ENCODE peak calls at places on chromosomes 1 and 21, in seven cellular contexts. One of them, this sample, is unnamed.

GRCh38 chr1:150615346-150616201 is 13.8 kb downstream of the ENSA start:
- DNase-seq in CD4-positive, alpha-beta T cell: no peak
- DNase-seq in neuronal stem cell: no peak
- DNase-seq in left ventricle myocardium inferior: no peak
- DNase-seq in pancreas: no peak
- DNase-seq in fibroblast of lung: no peak
- DNase-seq in hepatocyte: no peak
- DNase-seq in this sample: no peak

GRCh38 chr1:201608635-201609395 is 69.9 kb downstream of the NAV1 start:
- DNase-seq in neuronal stem cell: no peak
- DNase-seq in hepatocyte: no peak
- DNase-seq in pancreas: no peak
- DNase-seq in CD4-positive, alpha-beta T cell: no peak
- DNase-seq in left ventricle myocardium inferior: peak; percentile 42
- DNase-seq in fibroblast of lung: peak; percentile 39
- DNase-seq in this sample: no peak

GRCh38 chr1:115088115-115088794 is 1.0 kb downstream of the TSPAN2 start:
- DNase-seq in CD4-positive, alpha-beta T cell: no peak
- DNase-seq in hepatocyte: no peak
- DNase-seq in fibroblast of lung: no peak
- DNase-seq in left ventricle myocardium inferior: no peak
- DNase-seq in pancreas: no peak
- DNase-seq in neuronal stem cell: no peak
- DNase-seq in this sample: no peak

GRCh38 chr1:10833630-10834557 is 37.4 kb upstream of the CASZ1 start:
- DNase-seq in neuronal stem cell: no peak
- DNase-seq in pancreas: no peak
- DNase-seq in CD4-positive, alpha-beta T cell: no peak
- DNase-seq in fibroblast of lung: no peak
- DNase-seq in left ventricle myocardium inferior: no peak
- DNase-seq in hepatocyte: no peak
- DNase-seq in this sample: no peak

GRCh38 chr1:31879981-31880608 is 58.1 kb downstream of the PTP4A2 start:
- DNase-seq in hepatocyte: peak; percentile 13
- DNase-seq in neuronal stem cell: no peak
- DNase-seq in CD4-positive, alpha-beta T cell: no peak
- DNase-seq in left ventricle myocardium inferior: no peak
- DNase-seq in pancreas: no peak
- DNase-seq in fibroblast of lung: no peak
- DNase-seq in this sample: no peak

GRCh38 chr1:180623579-180624347 is 8.1 kb upstream of the XPR1 start:
- DNase-seq in hepatocyte: peak; percentile 62
- DNase-seq in left ventricle myocardium inferior: no peak
- DNase-seq in CD4-positive, alpha-beta T cell: no peak
- DNase-seq in pancreas: no peak
- DNase-seq in fibroblast of lung: peak; percentile 54
- DNase-seq in neuronal stem cell: no peak
- DNase-seq in this sample: no peak

GRCh38 chr21:44399151-44399954 is 45.9 kb downstream of the TRPM2 start:
- DNase-seq in CD4-positive, alpha-beta T cell: no peak
- DNase-seq in left ventricle myocardium inferior: no peak
- DNase-seq in pancreas: peak; percentile 39
- DNase-seq in neuronal stem cell: no peak
- DNase-seq in fibroblast of lung: no peak
- DNase-seq in hepatocyte: peak; percentile 2
- DNase-seq in this sample: no peak

GRCh38 chr1:83083589-83084224 is 915.2 kb downstream of the TTLL7 start:
- DNase-seq in neuronal stem cell: no peak
- DNase-seq in pancreas: no peak
- DNase-seq in CD4-positive, alpha-beta T cell: no peak
- DNase-seq in fibroblast of lung: no peak
- DNase-seq in left ventricle myocardium inferior: no peak
- DNase-seq in hepatocyte: no peak
- DNase-seq in this sample: no peak

GRCh38 chr1:225655509-225656258 is 2.8 kb upstream of the ENAH start:
- DNase-seq in left ventricle myocardium inferior: peak; percentile 29
- DNase-seq in fibroblast of lung: peak; percentile 99
- DNase-seq in pancreas: no peak
- DNase-seq in neuronal stem cell: no peak
- DNase-seq in CD4-positive, alpha-beta T cell: no peak
- DNase-seq in hepatocyte: peak; percentile 79
- DNase-seq in this sample: no peak

GRCh38 chr1:21935891-21936365 is 1.2 kb downstream of the HSPG2 start:
- DNase-seq in pancreas: no peak
- DNase-seq in left ventricle myocardium inferior: no peak
- DNase-seq in hepatocyte: peak; percentile 81
- DNase-seq in neuronal stem cell: no peak
- DNase-seq in fibroblast of lung: no peak
- DNase-seq in CD4-positive, alpha-beta T cell: no peak
- DNase-seq in this sample: no peak

GRCh38 chr1:39507230-39507928 is 15.9 kb downstream of the BMP8A start:
- DNase-seq in pancreas: no peak
- DNase-seq in neuronal stem cell: no peak
- DNase-seq in fibroblast of lung: no peak
- DNase-seq in CD4-positive, alpha-beta T cell: no peak
- DNase-seq in left ventricle myocardium inferior: no peak
- DNase-seq in hepatocyte: no peak
- DNase-seq in this sample: no peak

GRCh38 chr1:89633745-89634625 is 1.1 kb downstream of the LRRC8C start:
- DNase-seq in left ventricle myocardium inferior: no peak
- DNase-seq in pancreas: no peak
- DNase-seq in CD4-positive, alpha-beta T cell: no peak
- DNase-seq in neuronal stem cell: peak; percentile 6
- DNase-seq in hepatocyte: peak; percentile 25
- DNase-seq in fibroblast of lung: peak; percentile 51
- DNase-seq in this sample: no peak

GRCh38 chr1:232664844-232665777 is 35.2 kb upstream of the SIPA1L2 start:
- DNase-seq in neuronal stem cell: no peak
- DNase-seq in CD4-positive, alpha-beta T cell: no peak
- DNase-seq in fibroblast of lung: no peak
- DNase-seq in pancreas: no peak
- DNase-seq in hepatocyte: no peak
- DNase-seq in left ventricle myocardium inferior: no peak
- DNase-seq in this sample: no peak

GRCh38 chr1:203238535-203238934 is 9.1 kb upstream of the CHIT1 start:
- DNase-seq in left ventricle myocardium inferior: no peak
- DNase-seq in fibroblast of lung: no peak
- DNase-seq in hepatocyte: no peak
- DNase-seq in pancreas: no peak
- DNase-seq in CD4-positive, alpha-beta T cell: no peak
- DNase-seq in neuronal stem cell: no peak
- DNase-seq in this sample: no peak

GRCh38 chr1:7047866-7048265 is 262.6 kb downstream of the CAMTA1 start:
- DNase-seq in fibroblast of lung: no peak
- DNase-seq in pancreas: no peak
- DNase-seq in left ventricle myocardium inferior: no peak
- DNase-seq in hepatocyte: no peak
- DNase-seq in CD4-positive, alpha-beta T cell: no peak
- DNase-seq in neuronal stem cell: no peak
- DNase-seq in this sample: no peak

GRCh38 chr1:202501281-202501680 is 152.8 kb downstream of the PPP1R12B start:
- DNase-seq in hepatocyte: peak; percentile 23
- DNase-seq in pancreas: no peak
- DNase-seq in neuronal stem cell: peak; percentile 8
- DNase-seq in fibroblast of lung: peak; percentile 64
- DNase-seq in CD4-positive, alpha-beta T cell: no peak
- DNase-seq in left ventricle myocardium inferior: no peak
- DNase-seq in this sample: no peak

GRCh38 chr1:27872059-27872801 is at the start of gene THEMIS2:
- DNase-seq in pancreas: peak; percentile 85
- DNase-seq in CD4-positive, alpha-beta T cell: peak; percentile 74
- DNase-seq in neuronal stem cell: peak; percentile 58
- DNase-seq in hepatocyte: peak; percentile 63
- DNase-seq in fibroblast of lung: peak; percentile 39
- DNase-seq in left ventricle myocardium inferior: peak; percentile 75
- DNase-seq in this sample: peak; percentile 79

GRCh38 chr1:230864441-230864840 is 3.9 kb downstream of the C1orf198 start:
- DNase-seq in neuronal stem cell: no peak
- DNase-seq in hepatocyte: no peak
- DNase-seq in CD4-positive, alpha-beta T cell: no peak
- DNase-seq in pancreas: no peak
- DNase-seq in left ventricle myocardium inferior: no peak
- DNase-seq in fibroblast of lung: no peak
- DNase-seq in this sample: no peak

GRCh38 chr1:54490361-54491248 is 57.4 kb upstream of the ACOT11 start:
- DNase-seq in neuronal stem cell: no peak
- DNase-seq in fibroblast of lung: no peak
- DNase-seq in left ventricle myocardium inferior: peak; percentile 32
- DNase-seq in hepatocyte: peak; percentile 79
- DNase-seq in pancreas: no peak
- DNase-seq in CD4-positive, alpha-beta T cell: no peak
- DNase-seq in this sample: no peak

GRCh38 chr1:224433041-224433670 is 1.4 kb downstream of the WDR26 start:
- DNase-seq in left ventricle myocardium inferior: no peak
- DNase-seq in hepatocyte: peak; percentile 15
- DNase-seq in CD4-positive, alpha-beta T cell: no peak
- DNase-seq in fibroblast of lung: no peak
- DNase-seq in neuronal stem cell: peak; percentile 18
- DNase-seq in pancreas: no peak
- DNase-seq in this sample: peak; percentile 78

GRCh38 chr21:9753943-9754342 is 767.4 kb upstream of the TPTE start:
- DNase-seq in left ventricle myocardium inferior: no peak
- DNase-seq in pancreas: no peak
- DNase-seq in fibroblast of lung: no peak
- DNase-seq in neuronal stem cell: no peak
- DNase-seq in CD4-positive, alpha-beta T cell: no peak
- DNase-seq in hepatocyte: no peak
- DNase-seq in this sample: no peak

GRCh38 chr21:9755611-9756010 is 765.8 kb upstream of the TPTE start:
- DNase-seq in CD4-positive, alpha-beta T cell: no peak
- DNase-seq in pancreas: no peak
- DNase-seq in fibroblast of lung: no peak
- DNase-seq in left ventricle myocardium inferior: no peak
- DNase-seq in neuronal stem cell: no peak
- DNase-seq in hepatocyte: no peak
- DNase-seq in this sample: no peak

DNA sequence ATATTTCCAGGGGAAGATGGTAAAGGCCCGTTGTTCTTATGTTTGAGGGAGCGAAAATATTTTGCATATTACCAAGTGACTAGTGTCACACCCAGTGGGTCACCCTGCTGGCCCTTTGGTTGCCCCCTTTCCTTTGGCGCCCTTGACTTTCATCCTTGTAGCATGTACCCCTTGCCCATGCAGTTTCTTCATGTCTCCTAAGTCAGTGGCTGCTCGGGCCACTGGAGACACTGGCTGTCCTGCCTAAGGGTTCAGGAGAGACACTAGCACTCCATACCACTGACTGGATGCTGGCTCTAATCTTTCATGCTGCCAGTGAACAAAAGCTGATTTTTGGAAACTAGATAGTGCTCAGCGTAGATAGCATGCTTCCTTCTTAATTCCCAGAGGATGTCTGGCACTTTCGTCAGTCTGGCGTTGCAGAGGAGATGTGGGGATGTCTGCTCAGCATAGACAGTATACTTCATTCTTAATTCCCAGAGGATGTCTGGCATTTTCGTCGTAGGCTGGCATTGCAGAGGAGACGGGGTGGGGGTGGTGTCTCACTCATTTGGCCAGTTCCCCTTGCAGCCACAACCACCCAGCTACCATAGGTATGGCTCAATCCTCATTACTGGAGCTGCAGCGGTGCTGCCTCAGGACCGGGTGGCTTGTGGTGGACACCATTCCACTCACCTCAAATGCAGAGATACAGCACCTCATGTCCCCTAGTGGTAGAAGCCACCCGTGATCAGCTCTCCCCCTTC is 770.9 kb upstream of the TPTE start:
- DNase-seq in hepatocyte: no peak
- DNase-seq in neuronal stem cell: no peak
- DNase-seq in pancreas: no peak
- DNase-seq in CD4-positive, alpha-beta T cell: no peak
- DNase-seq in left ventricle myocardium inferior: no peak
- DNase-seq in fibroblast of lung: no peak
- DNase-seq in this sample: no peak
- H3K9me3 ChIP-seq in hepatocyte: peaks cover 22% of the 10 kb centered on the region
- H3K9me3 ChIP-seq in neuronal stem cell: no peaks in the 10 kb centered on the region
- H3K9me3 ChIP-seq in pancreas: no peaks in the 10 kb centered on the region
- H3K9me3 ChIP-seq in CD4-positive, alpha-beta T cell: peaks cover 17% of the 10 kb centered on the region
- H3K9me3 ChIP-seq in left ventricle myocardium inferior: no peaks in the 10 kb centered on the region
- H3K9me3 ChIP-seq in fibroblast of lung: no peaks in the 10 kb centered on the region
- H3K9me3 ChIP-seq in this sample: peaks cover 59% of the 10 kb centered on the region

GRCh38 chr1:65176571-65176970 is 28.6 kb downstream of the AK4 start:
- DNase-seq in left ventricle myocardium inferior: no peak
- DNase-seq in pancreas: no peak
- DNase-seq in neuronal stem cell: no peak
- DNase-seq in hepatocyte: no peak
- DNase-seq in fibroblast of lung: no peak
- DNase-seq in CD4-positive, alpha-beta T cell: no peak
- DNase-seq in this sample: no peak
- H3K27ac ChIP-seq in left ventricle myocardium inferior: peak overlapping the region; percentile 93
- H3K27ac ChIP-seq in pancreas: no peak overlapping the region
- H3K27ac ChIP-seq in neuronal stem cell: no peak overlapping the region
- H3K27ac ChIP-seq in hepatocyte: no peak overlapping the region
- H3K27ac ChIP-seq in fibroblast of lung: no peak overlapping the region
- H3K27ac ChIP-seq in CD4-positive, alpha-beta T cell: no peak overlapping the region
- H3K27ac ChIP-seq in this sample: no peak overlapping the region

DNA sequence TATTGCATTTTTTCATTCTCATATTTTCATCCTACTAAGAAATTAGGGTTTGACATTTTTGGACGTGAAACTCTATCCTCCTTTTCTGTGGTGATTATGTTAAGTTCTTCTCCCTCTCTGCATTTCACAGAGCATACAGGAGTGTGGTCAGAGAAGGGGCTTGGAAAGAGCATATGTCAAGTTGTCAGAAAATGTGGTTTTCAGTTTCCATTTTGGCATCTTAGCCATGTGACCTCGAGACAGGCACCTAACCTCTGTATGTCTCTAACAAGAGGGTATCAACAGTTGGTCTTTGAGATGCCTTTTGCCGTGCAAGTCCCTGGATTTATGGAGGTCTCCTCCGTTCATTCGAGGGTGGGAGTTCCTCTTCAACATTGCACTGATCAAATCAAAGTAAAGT is 140.7 kb downstream of the CYYR1 start:
- DNase-seq in left ventricle myocardium inferior: no peak
- DNase-seq in hepatocyte: no peak
- DNase-seq in neuronal stem cell: no peak
- DNase-seq in CD4-positive, alpha-beta T cell: no peak
- DNase-seq in fibroblast of lung: no peak
- DNase-seq in pancreas: no peak
- DNase-seq in this sample: no peak
- H3K9me3 ChIP-seq in left ventricle myocardium inferior: no peaks in the 10 kb centered on the region
- H3K9me3 ChIP-seq in hepatocyte: no peaks in the 10 kb centered on the region
- H3K9me3 ChIP-seq in neuronal stem cell: no peaks in the 10 kb centered on the region
- H3K9me3 ChIP-seq in CD4-positive, alpha-beta T cell: no peaks in the 10 kb centered on the region
- H3K9me3 ChIP-seq in fibroblast of lung: no peaks in the 10 kb centered on the region
- H3K9me3 ChIP-seq in pancreas: no peaks in the 10 kb centered on the region
- H3K9me3 ChIP-seq in this sample: no peaks in the 10 kb centered on the region

GRCh38 chr21:45572783-45573451 is 30.7 kb upstream of the SLC19A1 start:
- DNase-seq in fibroblast of lung: no peak
- DNase-seq in neuronal stem cell: no peak
- DNase-seq in pancreas: no peak
- DNase-seq in CD4-positive, alpha-beta T cell: no peak
- DNase-seq in hepatocyte: no peak
- DNase-seq in left ventricle myocardium inferior: no peak
- DNase-seq in this sample: no peak
- H3K27ac ChIP-seq in fibroblast of lung: no peak overlapping the region
- H3K27ac ChIP-seq in neuronal stem cell: no peak overlapping the region
- H3K27ac ChIP-seq in pancreas: no peak overlapping the region
- H3K27ac ChIP-seq in CD4-positive, alpha-beta T cell: no peak overlapping the region
- H3K27ac ChIP-seq in hepatocyte: no peak overlapping the region
- H3K27ac ChIP-seq in left ventricle myocardium inferior: no peak overlapping the region
- H3K27ac ChIP-seq in this sample: no peak overlapping the region